ENCODE peak calls at places on chromosome 15, in eight cellular contexts. N is naive thymus-derived CD4-positive, alpha-beta T cell; Y is CD8-positive, alpha-beta memory T cell; C is neuronal stem cell; L is SK-N-SH; M is right cardiac atrium; O is GM23248; E is heart left ventricle. B is an unnamed sample. For H3K4me1, the result is how much of the 10 kb centered on the place peaks cover.

GRCh38 chr15:88707766-88708165 is 69.0 kb downstream of the ISG20 start:
- DNase-seq in N (no peak), Y (no peak), C (no peak), L (no peak), M (no peak), O (peak), E (no peak), B (peak)

GRCh38 chr15:101543026-101543390 is 53.5 kb upstream of the PCSK6 start:
- DNase-seq in N (no peak), Y (no peak), C (no peak), L (no peak), M (no peak), O (no peak), E (no peak), B (no peak)

GRCh38 chr15:29652595-29652994 is 169.7 kb downstream of the TJP1 start:
- DNase-seq in N (no peak), Y (no peak), C (no peak), L (no peak), M (no peak), O (no peak), E (peak), B (no peak)

GRCh38 chr15:50970524-50970923 is 62.0 kb downstream of the AP4E1 start:
- DNase-seq in N (no peak), Y (no peak), C (no peak), L (no peak), M (no peak), O (no peak), E (no peak), B (no peak)

GRCh38 chr15:77032052-77032646 is 37.2 kb downstream of the PSTPIP1 start:
- DNase-seq in N (peak), Y (peak), C (no peak), L (peak), M (peak), O (no peak), E (peak), B (no peak)

GRCh38 chr15:76252249-76252648 is 59.0 kb downstream of the ETFA start:
- DNase-seq in N (no peak), Y (no peak), C (no peak), L (no peak), M (no peak), O (no peak), E (no peak), B (no peak)

GRCh38 chr15:69675727-69676126 is 223.1 kb downstream of the RPLP1 start:
- DNase-seq in N (no peak), Y (no peak), C (no peak), L (no peak), M (no peak), O (no peak), E (no peak), B (no peak)

GRCh38 chr15:52076889-52077781 is 35.4 kb downstream of the BCL2L10 start:
- DNase-seq in N (no peak), Y (no peak), C (no peak), L (no peak), M (no peak), O (peak), E (no peak), B (peak)

GRCh38 chr15:71495381-71495780 is 315.0 kb upstream of the NR2E3 start:
- DNase-seq in N (no peak), Y (no peak), C (no peak), L (no peak), M (no peak), O (no peak), E (no peak), B (no peak)

GRCh38 chr15:76330281-76330680 is 6.3 kb upstream of the ISL2 start:
- DNase-seq in N (no peak), Y (no peak), C (no peak), L (peak), M (peak), O (peak), E (peak), B (peak)

GRCh38 chr15:60021589-60022378 is 17.7 kb downstream of the FOXB1 start:
- DNase-seq in N (no peak), Y (no peak), C (no peak), L (no peak), M (no peak), O (no peak), E (no peak), B (peak)

GRCh38 chr15:83930392-83930791 is 276.5 kb downstream of the ADAMTSL3 start:
- DNase-seq in N (no peak), Y (no peak), C (no peak), L (no peak), M (no peak), O (no peak), E (no peak), B (no peak)

GRCh38 chr15:48628832-48629231 is 16.7 kb downstream of the FBN1 start:
- DNase-seq in N (no peak), Y (no peak), C (no peak), L (no peak), M (no peak), O (peak), E (no peak), B (peak)

GRCh38 chr15:36432162-36432561 is 147.3 kb upstream of the CDIN1 start:
- DNase-seq in N (no peak), Y (no peak), C (no peak), L (no peak), M (no peak), O (peak), E (no peak), B (no peak)

GRCh38 chr15:91852741-91853500 is 587 bp upstream of the SLCO3A1 start:
- DNase-seq in N (peak), Y (peak), C (peak), L (peak), M (peak), O (peak), E (peak), B (peak)

GRCh38 chr15:92910451-92910850 is 10.3 kb downstream of the CHD2 start:
- DNase-seq in N (no peak), Y (no peak), C (no peak), L (no peak), M (peak), O (no peak), E (peak), B (no peak)

GRCh38 chr15:77597804-77598453 is 34.8 kb downstream of the LINGO1 start:
- DNase-seq in N (no peak), Y (no peak), C (no peak), L (no peak), M (peak), O (peak), E (no peak), B (no peak)

GRCh38 chr15:52567886-52568568 is 803 bp downstream of the ARPP19 start:
- DNase-seq in N (peak), Y (peak), C (no peak), L (peak), M (peak), O (peak), E (peak), B (no peak)

GRCh38 chr15:41620536-41621199 is 39.5 kb upstream of the MGA start:
- DNase-seq in N (no peak), Y (no peak), C (peak), L (peak), M (no peak), O (no peak), E (no peak), B (no peak)

GRCh38 chr15:74957301-74958035 is 896 bp upstream of the RPP25 start:
- DNase-seq in N (no peak), Y (no peak), C (no peak), L (no peak), M (peak), O (peak), E (peak), B (peak)

GRCh38 chr15:86624261-86625036 is 544.8 kb downstream of the AGBL1 start:
- DNase-seq in N (peak), Y (peak), C (peak), L (peak), M (peak), O (peak), E (peak), B (peak)

GRCh38 chr15:55407631-55407948 is 569 bp downstream of the CCPG1 start:
- DNase-seq in N (no peak), Y (no peak), C (no peak), L (no peak), M (no peak), O (peak), E (no peak), B (no peak)

GRCh38 chr15:101266034-101266433 is 11.3 kb downstream of the SELENOS start:
- DNase-seq in N (no peak), Y (no peak), C (no peak), L (no peak), M (no peak), O (peak), E (no peak), B (peak)

GRCh38 chr15:74631935-74632560 is 16.4 kb downstream of the CLK3 start:
- DNase-seq in N (peak), Y (peak), C (peak), L (peak), M (peak), O (peak), E (peak), B (peak)

GRCh38 chr15:70810916-70811578 is 42.9 kb downstream of the LARP6 start:
- DNase-seq in N (no peak), Y (no peak), C (no peak), L (no peak), M (no peak), O (no peak), E (no peak), B (no peak)

GRCh38 chr15:42143356-42143755 is 13.1 kb downstream of the PLA2G4F start:
- DNase-seq in N (no peak), Y (no peak), C (no peak), L (no peak), M (no peak), O (no peak), E (no peak), B (no peak)

GRCh38 chr15:95503640-95504225 is 826.8 kb upstream of the NR2F2 start:
- DNase-seq in N (no peak), Y (no peak), C (no peak), L (no peak), M (no peak), O (no peak), E (no peak), B (no peak)

GRCh38 chr15:62770752-62771151 is 271.8 kb upstream of the TPM1 start:
- DNase-seq in N (no peak), Y (no peak), C (no peak), L (no peak), M (no peak), O (peak), E (no peak), B (peak)

GRCh38 chr15:52379395-52380111 is 83.9 kb upstream of the MYO5C start:
- DNase-seq in N (no peak), Y (no peak), C (no peak), L (no peak), M (no peak), O (no peak), E (no peak), B (no peak)

GRCh38 chr15:82647835-82648256 is 683 bp upstream of the CPEB1 start:
- DNase-seq in N (no peak), Y (peak), C (no peak), L (peak), M (no peak), O (no peak), E (no peak), B (no peak)

GRCh38 chr15:44147636-44148035 is 47.4 kb downstream of the FRMD5 start:
- DNase-seq in N (no peak), Y (no peak), C (no peak), L (no peak), M (no peak), O (no peak), E (no peak), B (no peak)

GRCh38 chr15:100901702-100902435 is 17.3 kb upstream of the LRRK1 start:
- DNase-seq in N (no peak), Y (no peak), C (no peak), L (no peak), M (no peak), O (no peak), E (no peak), B (no peak)

GRCh38 chr15:95051881-95052280 is 820.5 kb downstream of the MCTP2 start:
- DNase-seq in N (no peak), Y (no peak), C (no peak), L (no peak), M (no peak), O (peak), E (no peak), B (no peak)

GRCh38 chr15:85757939-85758654 is 36.6 kb downstream of the KLHL25 start:
- DNase-seq in N (no peak), Y (no peak), C (no peak), L (no peak), M (no peak), O (no peak), E (no peak), B (peak)

GRCh38 chr15:73800662-73801345 is 47.7 kb upstream of the INSYN1 start:
- DNase-seq in N (no peak), Y (no peak), C (no peak), L (no peak), M (peak), O (peak), E (peak), B (no peak)

DNA sequence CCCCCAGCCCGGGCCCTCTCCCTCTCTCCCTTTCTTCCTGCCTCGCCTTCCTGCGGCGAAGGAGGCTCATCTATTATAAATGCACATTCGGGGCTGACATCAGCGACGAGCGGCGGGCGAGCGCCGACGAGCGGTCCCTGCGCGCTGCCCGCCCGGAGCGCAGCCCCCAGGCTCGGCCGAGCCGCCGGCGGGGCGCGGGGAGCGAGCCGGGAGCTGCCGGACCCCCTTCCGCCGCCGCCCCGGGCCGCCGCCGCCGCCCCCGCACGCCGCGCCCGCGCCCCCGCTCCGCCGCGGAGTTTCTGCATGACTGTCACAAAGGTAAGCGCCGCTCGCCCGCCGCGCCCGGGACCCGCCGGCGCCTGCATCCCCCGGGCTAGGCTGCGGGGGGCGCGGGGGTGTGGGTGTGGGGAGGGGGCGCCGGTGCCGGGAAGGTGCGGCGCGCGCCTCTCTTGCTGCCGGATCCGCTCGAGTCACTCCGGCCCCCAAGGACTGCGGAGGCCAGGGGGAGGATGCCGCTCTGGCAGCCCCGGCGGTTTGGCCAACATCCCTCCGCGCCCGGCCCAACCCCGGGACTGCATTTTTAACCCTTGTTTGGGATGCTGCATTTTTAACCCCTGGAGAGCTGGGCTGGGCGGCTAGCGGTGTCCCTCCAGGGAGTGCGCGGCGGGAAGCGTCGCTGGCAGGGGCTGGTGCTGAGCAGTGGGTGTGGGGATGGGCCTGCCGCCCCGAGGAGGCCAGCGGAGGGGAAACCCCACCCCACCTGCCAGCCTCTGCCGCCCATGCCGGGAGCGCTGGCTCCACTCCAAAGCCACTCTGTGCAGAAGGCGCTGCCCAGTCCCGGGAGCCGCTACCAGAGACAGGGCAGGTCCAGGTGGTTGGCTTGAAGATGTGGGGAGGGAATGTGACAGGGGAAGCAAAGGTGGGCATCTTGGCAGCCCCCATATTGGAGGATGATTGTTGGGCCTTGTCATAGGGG is at the start of gene CORO2B:
- DNase-seq in N (peak), Y (no peak), C (no peak), L (peak), M (peak), O (peak), E (peak), B (peak)
- H3K4me3 ChIP-seq in N (peak), Y (peak), C (peak), L (peak), M (peak), O (peak), E (peak), B (peak)

DNA sequence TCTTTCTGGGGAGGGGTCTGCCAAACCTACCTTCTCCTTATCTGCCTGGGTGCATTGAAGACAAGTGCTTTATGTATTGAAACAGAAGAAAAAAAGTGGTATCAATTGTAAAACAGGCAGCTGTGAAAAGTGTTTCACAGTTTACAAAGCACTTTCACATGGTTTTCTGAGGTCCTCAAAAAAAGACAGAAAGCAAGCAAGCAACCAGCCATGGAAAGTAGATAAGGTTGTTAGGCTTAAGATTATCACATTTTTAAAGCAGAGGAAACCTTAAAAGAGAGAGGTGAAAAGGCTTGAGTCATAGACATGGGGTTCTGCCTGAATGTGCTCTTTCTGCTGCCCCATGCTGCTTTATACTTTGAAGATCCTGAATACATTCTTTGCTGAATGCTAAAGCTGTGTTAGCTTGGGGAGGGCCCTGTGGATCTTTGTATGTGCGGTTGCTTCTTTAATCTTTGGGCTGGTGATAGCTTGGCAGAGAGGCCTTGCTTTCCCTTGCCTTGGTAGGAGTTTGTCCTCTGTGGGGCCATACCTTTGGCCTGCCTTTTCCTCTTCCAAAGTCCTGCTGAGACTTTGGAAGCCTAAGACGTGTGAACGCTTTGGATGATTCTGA is 2.6 kb downstream of the SMAD3 start:
- DNase-seq in N (no peak), Y (no peak), C (no peak), L (no peak), M (no peak), O (peak), E (no peak), B (no peak)
- H3K27ac ChIP-seq in N (peak), Y (peak), C (peak), L (no peak), M (peak), O (peak), E (peak), B (peak)

GRCh38 chr15:58391088-58391487 is 40.7 kb upstream of the LIPC start:
- DNase-seq in N (no peak), Y (no peak), C (no peak), L (no peak), M (no peak), O (no peak), E (no peak), B (no peak)
- H3K4me1 ChIP-seq in N (under half), Y (under half), C (under half), L (under half), M (under half), O (under half), E (under half), B (under half)

DNA sequence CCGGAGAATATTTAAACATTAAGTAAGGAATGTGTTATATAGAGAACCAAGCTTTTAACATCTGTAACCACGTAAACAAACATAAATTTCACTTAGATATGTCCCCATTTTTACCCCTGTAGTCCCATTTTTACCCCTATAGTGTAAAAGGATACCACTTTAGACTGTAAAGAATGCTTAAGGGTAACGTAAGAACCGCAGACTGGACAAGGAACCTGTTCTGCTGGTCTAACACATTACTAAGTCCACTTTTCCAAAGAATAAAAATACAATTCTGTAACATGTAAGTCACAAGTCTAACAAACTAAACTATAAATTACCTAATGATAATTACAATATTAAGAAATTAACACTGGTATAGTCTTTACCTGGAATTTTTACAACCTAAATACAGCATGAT is 2.9 kb downstream of the SLC12A6 start:
- DNase-seq in N (no peak), Y (no peak), C (no peak), L (no peak), M (no peak), O (no peak), E (no peak), B (no peak)
- H3K4me3 ChIP-seq in N (peak), Y (peak), C (no peak), L (peak), M (no peak), O (peak), E (peak), B (peak)

B was measured in cardiac muscle cell.